ENCODE peak calls at places on chromosomes 4 and X, in four cellular contexts. Q is suprapubic skin, Y is K562, F is RCC 7860. G is an unnamed sample.

GRCh38 chrX:108914791-108915190 is 178.4 kb upstream of the IRS4 start:
- DNase-seq in F (no peak), Y (no peak), Q (no peak), G (no peak)

GRCh38 chrX:153709726-153710674 is 14.2 kb downstream of the BCAP31 start:
- DNase-seq in Y (no peak), Q (no peak), F (no peak), G (no peak)

GRCh38 chr4:139977838-139978604 is 176.0 kb downstream of the MAML3 start:
- DNase-seq in Q (no peak), Y (no peak), F (no peak), G (no peak)

GRCh38 chrX:54894159-54894558 is 26.5 kb upstream of the TRO start:
- DNase-seq in Y (no peak), F (no peak), Q (no peak), G (peak; percentile 55)

GRCh38 chr4:103091601-103092223 is 7.9 kb downstream of the BDH2 start:
- DNase-seq in Y (peak; percentile 26), F (peak; percentile 17), Q (no peak), G (no peak)

GRCh38 chrX:29911673-29912072 is 303.7 kb upstream of the MAGEB2 start:
- DNase-seq in F (no peak), Q (no peak), Y (no peak), G (no peak)

GRCh38 chr4:83011779-83012630 is 1.4 kb upstream of the LIN54 start:
- DNase-seq in F (no peak), Q (peak; percentile 80), Y (peak; percentile 42), G (no peak)

GRCh38 chr4:163263601-163264000 is 68.8 kb downstream of the NPY1R start:
- DNase-seq in Q (no peak), F (no peak), Y (no peak), G (no peak)

GRCh38 chr4:83771113-83771705 is 235.3 kb downstream of the GPAT3 start:
- DNase-seq in F (peak; percentile 64), Q (no peak), Y (peak; percentile 49), G (no peak)

GRCh38 chr4:159564615-159565014 is 461.7 kb downstream of the RAPGEF2 start:
- DNase-seq in Y (no peak), Q (no peak), F (no peak), G (no peak)

GRCh38 chrX:123504047-123504446 is 228.8 kb downstream of the THOC2 start:
- DNase-seq in Y (no peak), F (no peak), Q (no peak), G (no peak)

GRCh38 chrX:110462957-110463356 is 104.3 kb downstream of the RTL9 start:
- DNase-seq in Y (no peak), F (no peak), Q (no peak), G (no peak)

GRCh38 chrX:3295731-3296130 is 50.7 kb downstream of the MXRA5 start:
- DNase-seq in Q (no peak), Y (peak; percentile 59), F (no peak), G (no peak)

GRCh38 chr4:17535906-17536305 is 20.9 kb downstream of the CLRN2 start:
- DNase-seq in Q (no peak), Y (peak; percentile 51), F (no peak), G (no peak)

GRCh38 chrX:24012266-24012665 is 14.7 kb downstream of the KLHL15 start:
- DNase-seq in F (no peak), Y (no peak), Q (no peak), G (no peak)

GRCh38 chrX:109795682-109796081 is 62.6 kb upstream of the ACSL4 start:
- DNase-seq in Q (no peak), F (no peak), Y (no peak), G (no peak)

GRCh38 chr4:114361249-114361648 is 237.4 kb upstream of the UGT8 start:
- DNase-seq in F (no peak), Y (no peak), Q (no peak), G (no peak)

GRCh38 chr4:1630266-1630665 is 53.8 kb downstream of the FAM53A start:
- DNase-seq in Q (peak; percentile 56), F (no peak), Y (no peak), G (no peak)

GRCh38 chrX:116272328-116272727 is 101.8 kb downstream of the AGTR2 start:
- DNase-seq in F (peak; percentile 81), Y (no peak), Q (no peak), G (no peak)

GRCh38 chr4:14269824-14270223 is 642.3 kb upstream of the BOD1L1 start:
- DNase-seq in F (no peak), Q (no peak), Y (no peak), G (no peak)

GRCh38 chr4:28834120-28834519 is 1886.0 kb upstream of the PCDH7 start:
- DNase-seq in Q (no peak), Y (no peak), F (no peak), G (no peak)

GRCh38 chr4:113996599-113997177 is 17.2 kb upstream of the ARSJ start:
- DNase-seq in F (peak; percentile 84), Y (no peak), Q (no peak), G (no peak)

GRCh38 chr4:113049421-113050355 is at the start of gene ANK2:
- DNase-seq in Q (no peak), Y (no peak), F (no peak), G (no peak)